ENCODE peak calls at places on chromosomes 11 and 22, in ten cellular contexts. O is AG04450; A is nephron progenitor cell; Q is gastrocnemius medialis; K is PC-9; Y is CD4-positive, alpha-beta T cell; M is neural progenitor cell; E is adrenal gland; X is GM12864; J is retinal pigment epithelial cell. G is an unnamed sample.

GRCh38 chr22:48473202-48473601 is 1354.5 kb downstream of the BRD1 start:
- DNase-seq in X (no peak), K (no peak), Y (no peak), J (no peak), E (no peak), Q (no peak), M (no peak), O (no peak), A (no peak), G (no peak)

GRCh38 chr11:417652-418342 is 3.0 kb upstream of the SIGIRR start:
- DNase-seq in X (no peak), Q (no peak), J (no peak), K (no peak), O (no peak), M (no peak), A (no peak), E (no peak), Y (no peak), G (no peak)

GRCh38 chr11:2464451-2465165 is 19.8 kb downstream of the KCNQ1 start:
- DNase-seq in X (no peak), Y (no peak), E (no peak), O (no peak), K (no peak), Q (no peak), M (no peak), J (no peak), A (no peak), G (no peak)

GRCh38 chr22:43168416-43169309 is 17.3 kb downstream of the TSPO start:
- DNase-seq in E (no peak), O (no peak), M (no peak), K (no peak), Y (no peak), A (no peak), X (no peak), Q (no peak), J (no peak), G (no peak)

GRCh38 chr22:46764779-46765485 is 2.5 kb downstream of the TBC1D22A start:
- DNase-seq in J (no peak), M (no peak), Q (no peak), Y (no peak), O (no peak), X (no peak), K (no peak), E (no peak), A (no peak), G (no peak)

GRCh38 chr22:26597026-26597425 is 7.1 kb upstream of the TPST2 start:
- DNase-seq in J (no peak), K (no peak), Y (no peak), E (no peak), X (no peak), Q (no peak), A (no peak), O (no peak), M (no peak), G (no peak)

GRCh38 chr11:110069158-110069737 is 23.9 kb upstream of the ZC3H12C start:
- DNase-seq in X (no peak), K (peak), E (peak), Y (no peak), A (no peak), Q (peak), O (no peak), M (no peak), J (peak), G (no peak)

GRCh38 chr11:63918576-63919171 is 1.7 kb upstream of the RCOR2 start:
- DNase-seq in K (peak), J (no peak), Y (no peak), A (peak), O (no peak), M (peak), X (no peak), E (no peak), Q (no peak), G (no peak)

GRCh38 chr11:130216221-130216550 is 56.6 kb downstream of the ST14 start:
- DNase-seq in J (no peak), Y (no peak), M (no peak), A (no peak), E (no peak), K (no peak), Q (no peak), O (no peak), X (no peak), G (no peak)

GRCh38 chr11:44684886-44685285 is 41.9 kb upstream of the TSPAN18 start:
- DNase-seq in X (no peak), Q (no peak), O (no peak), J (no peak), M (peak), A (no peak), E (no peak), Y (no peak), K (no peak), G (no peak)

GRCh38 chr22:50621948-50622722 is 5.8 kb downstream of the ARSA start:
- DNase-seq in J (no peak), Y (no peak), M (peak), O (no peak), E (no peak), A (no peak), Q (no peak), X (no peak), K (no peak), G (no peak)

GRCh38 chr11:46348566-46348981 is 1.3 kb downstream of the DGKZ start:
- DNase-seq in A (no peak), E (no peak), J (no peak), Q (no peak), Y (no peak), K (no peak), M (no peak), O (no peak), X (no peak), G (no peak)

GRCh38 chr22:21698430-21699329 is 32.9 kb downstream of the PPIL2 start:
- DNase-seq in X (no peak), Q (peak), O (no peak), K (no peak), M (peak), J (no peak), A (peak), E (peak), Y (no peak), G (no peak)

GRCh38 chr11:83257638-83258229 is 28.4 kb downstream of the CCDC90B start:
- DNase-seq in Y (no peak), Q (no peak), X (no peak), A (no peak), E (peak), M (no peak), K (peak), O (no peak), J (peak), G (no peak)

GRCh38 chr11:64132388-64132771 is 33.5 kb downstream of the MACROD1 start:
- DNase-seq in Q (no peak), X (no peak), A (no peak), E (no peak), O (no peak), K (no peak), M (no peak), Y (no peak), J (no peak), G (peak)

GRCh38 chr11:3674189-3674588 is 3.0 kb upstream of the CHRNA10 start:
- DNase-seq in K (no peak), J (peak), O (peak), A (no peak), E (no peak), Y (no peak), Q (no peak), X (no peak), M (peak), G (no peak)

GRCh38 chr11:10125522-10126133 is 168.4 kb downstream of the SBF2 start:
- DNase-seq in Y (no peak), E (no peak), X (no peak), A (no peak), O (no peak), M (no peak), Q (no peak), K (no peak), J (no peak), G (no peak)

GRCh38 chr22:48054596-48054995 is 1292.1 kb downstream of the TBC1D22A start:
- DNase-seq in M (no peak), Y (no peak), Q (no peak), O (no peak), J (no peak), E (no peak), X (no peak), A (no peak), K (no peak), G (no peak)

GRCh38 chr11:95014184-95014821 is 10.8 kb upstream of the KDM4E start:
- DNase-seq in X (no peak), Y (no peak), A (no peak), M (no peak), O (no peak), J (no peak), E (no peak), Q (no peak), K (no peak), G (no peak)

GRCh38 chr11:875769-876301 is 33.2 kb downstream of the TSPAN4 start:
- DNase-seq in A (no peak), J (no peak), Q (no peak), O (no peak), X (no peak), M (no peak), E (no peak), Y (no peak), K (no peak), G (no peak)

GRCh38 chr22:26362471-26362870 is 66.6 kb upstream of the ASPHD2 start:
- DNase-seq in Y (no peak), M (no peak), K (no peak), X (no peak), Q (no peak), O (no peak), A (no peak), J (no peak), E (no peak), G (no peak)

GRCh38 chr11:74278721-74279148 is 32.7 kb downstream of the P4HA3 start:
- DNase-seq in O (peak), X (no peak), Y (no peak), Q (no peak), A (no peak), J (peak), E (peak), K (peak), M (no peak), G (no peak)

GRCh38 chr22:27487600-27488450 is 313.7 kb downstream of the MN1 start:
- DNase-seq in J (no peak), K (peak), E (no peak), X (no peak), O (no peak), Q (no peak), A (no peak), M (no peak), Y (no peak), G (no peak)

GRCh38 chr22:44670220-44670983 is 31.6 kb upstream of the PRR5 start:
- DNase-seq in Y (no peak), Q (no peak), J (no peak), X (no peak), A (no peak), M (no peak), O (no peak), E (no peak), K (no peak), G (no peak)

GRCh38 chr11:120413480-120413879 is 77.3 kb downstream of the ARHGEF12 start:
- DNase-seq in E (no peak), Q (no peak), M (no peak), O (peak), K (no peak), J (peak), X (no peak), A (no peak), Y (no peak), G (no peak)

GRCh38 chr22:31852691-31853370 is 91.5 kb upstream of the YWHAH start:
- DNase-seq in K (no peak), J (no peak), M (peak), O (no peak), Q (no peak), E (no peak), Y (no peak), A (no peak), X (no peak), G (no peak)

GRCh38 chr11:75245356-75246005 is 4.9 kb downstream of the TPBGL start:
- DNase-seq in A (no peak), O (no peak), J (no peak), K (no peak), M (peak), E (peak), X (no peak), Y (no peak), Q (no peak), G (no peak)

GRCh38 chr11:46918087-46918751 is at the start of gene LRP4:
- DNase-seq in K (peak), J (no peak), E (no peak), X (no peak), Y (no peak), M (peak), Q (no peak), O (no peak), A (peak), G (no peak)

GRCh38 chr11:2194877-2195755 is 23.5 kb upstream of the TH start:
- DNase-seq in Q (no peak), E (peak), Y (peak), O (no peak), A (peak), X (no peak), J (no peak), K (peak), M (peak), G (no peak)

GRCh38 chr11:120917536-120918239 is 106.2 kb upstream of the TBCEL start:
- DNase-seq in X (no peak), E (no peak), K (no peak), A (no peak), J (no peak), Q (no peak), O (no peak), M (no peak), Y (no peak), G (no peak)

GRCh38 chr11:1260620-1261019 is 37.8 kb downstream of the MUC5B start:
- DNase-seq in J (no peak), O (no peak), Y (no peak), X (no peak), Q (no peak), E (no peak), K (no peak), A (no peak), M (no peak), G (no peak)

GRCh38 chr11:66881436-66881835 is 24.6 kb downstream of the LRFN4 start:
- DNase-seq in O (no peak), J (no peak), K (no peak), Q (no peak), A (no peak), E (no peak), Y (no peak), X (no peak), M (no peak), G (no peak)

DNA sequence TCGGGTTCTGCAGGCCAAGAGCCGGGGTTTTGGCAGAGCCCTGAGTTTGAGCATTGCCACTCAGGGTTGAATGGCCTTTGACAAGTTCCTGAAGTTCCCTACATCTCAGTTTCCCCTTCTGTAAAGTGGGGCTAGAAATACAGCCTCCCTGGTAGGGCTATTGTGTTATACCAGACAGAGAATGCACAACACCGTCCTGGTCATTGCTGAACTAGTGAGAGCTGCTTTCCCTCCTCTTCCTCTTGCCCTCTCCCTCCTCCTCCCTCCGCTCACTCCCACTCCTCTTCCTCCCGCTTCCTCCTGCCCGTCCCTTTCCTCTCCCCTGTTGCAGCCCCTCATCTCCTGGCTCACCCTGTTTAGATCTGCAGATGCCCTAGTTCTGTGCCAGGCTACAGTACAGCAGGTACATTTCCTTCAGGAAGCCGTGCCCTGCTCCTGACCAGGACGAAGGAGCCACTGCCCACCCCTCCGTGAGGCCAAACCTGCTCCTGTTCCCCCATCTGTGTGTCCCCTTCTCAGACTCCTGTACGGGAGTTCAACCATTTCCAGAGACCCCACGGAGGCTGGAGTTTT is 91.5 kb upstream of the SHANK2 start:
- DNase-seq in Y (no peak), M (no peak), E (no peak), J (no peak), O (no peak), Q (no peak), X (no peak), A (no peak), K (no peak), G (no peak)
- TF ChIP-seq CTCF in Y (no peak), M (no peak), E (peak), J (no peak), O (no peak), Q (no peak), X (no peak), A (no peak), K (no peak), G (no peak)

DNA sequence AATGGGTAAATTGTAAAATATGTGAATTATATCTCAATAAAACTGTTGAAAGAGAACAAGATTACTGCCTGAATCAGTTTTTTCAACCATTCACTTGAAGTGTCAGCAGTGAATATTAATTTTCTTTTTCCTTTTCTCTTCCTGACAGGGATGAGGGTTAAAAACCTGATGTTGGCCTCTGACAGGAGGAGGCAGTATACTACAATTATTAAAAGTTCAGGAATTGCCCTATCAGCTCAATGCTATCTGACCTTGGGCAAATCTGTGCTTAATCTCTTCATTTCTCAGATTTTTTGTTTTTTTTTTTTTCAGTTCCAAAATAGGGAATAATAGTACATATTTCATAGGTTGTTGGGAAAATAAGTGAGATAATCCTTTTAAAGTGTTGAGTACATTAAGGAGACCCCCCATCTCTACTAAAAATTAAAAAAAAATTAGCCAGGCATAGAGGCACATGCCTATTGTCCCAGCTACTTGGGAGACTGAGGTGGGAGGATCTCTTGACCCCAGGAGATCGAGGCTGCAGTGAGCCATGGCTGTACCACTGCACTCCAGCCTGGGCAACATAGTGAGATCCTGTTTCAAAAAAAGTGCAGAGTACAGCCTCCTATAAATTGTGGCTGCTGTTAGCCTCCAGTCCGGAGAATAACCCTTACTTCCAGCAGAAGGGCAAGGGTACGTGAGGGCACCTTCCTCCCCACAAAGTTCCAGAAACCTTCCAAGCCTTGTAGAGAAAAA is 48.8 kb downstream of the TRIM44 start:
- DNase-seq in Q (no peak), K (no peak), O (no peak), J (no peak), A (no peak), X (no peak), E (no peak), Y (no peak), M (no peak), G (no peak)
- TF ChIP-seq CTCF in Q (no peak), K (peak), O (peak), J (peak), A (no peak), X (no peak), E (peak), Y (no peak), M (peak), G (peak)

GRCh38 chr11:32333335-32333991 is 101.9 kb downstream of the WT1 start:
- DNase-seq in M (peak), O (peak), A (peak), X (no peak), E (peak), J (no peak), K (no peak), Q (peak), Y (no peak), G (no peak)
- TF ChIP-seq CTCF in M (peak), O (peak), A (no peak), X (no peak), E (no peak), J (peak), K (no peak), Q (no peak), Y (peak), G (no peak)

GRCh38 chr11:5531053-5531831 is 14.7 kb upstream of the UBQLNL start:
- DNase-seq in O (no peak), Q (no peak), A (no peak), Y (no peak), E (no peak), J (no peak), M (no peak), X (no peak), K (no peak), G (no peak)
- TF ChIP-seq CTCF in O (no peak), Q (no peak), A (no peak), Y (no peak), E (no peak), J (no peak), M (no peak), X (no peak), K (no peak), G (no peak)

DNA sequence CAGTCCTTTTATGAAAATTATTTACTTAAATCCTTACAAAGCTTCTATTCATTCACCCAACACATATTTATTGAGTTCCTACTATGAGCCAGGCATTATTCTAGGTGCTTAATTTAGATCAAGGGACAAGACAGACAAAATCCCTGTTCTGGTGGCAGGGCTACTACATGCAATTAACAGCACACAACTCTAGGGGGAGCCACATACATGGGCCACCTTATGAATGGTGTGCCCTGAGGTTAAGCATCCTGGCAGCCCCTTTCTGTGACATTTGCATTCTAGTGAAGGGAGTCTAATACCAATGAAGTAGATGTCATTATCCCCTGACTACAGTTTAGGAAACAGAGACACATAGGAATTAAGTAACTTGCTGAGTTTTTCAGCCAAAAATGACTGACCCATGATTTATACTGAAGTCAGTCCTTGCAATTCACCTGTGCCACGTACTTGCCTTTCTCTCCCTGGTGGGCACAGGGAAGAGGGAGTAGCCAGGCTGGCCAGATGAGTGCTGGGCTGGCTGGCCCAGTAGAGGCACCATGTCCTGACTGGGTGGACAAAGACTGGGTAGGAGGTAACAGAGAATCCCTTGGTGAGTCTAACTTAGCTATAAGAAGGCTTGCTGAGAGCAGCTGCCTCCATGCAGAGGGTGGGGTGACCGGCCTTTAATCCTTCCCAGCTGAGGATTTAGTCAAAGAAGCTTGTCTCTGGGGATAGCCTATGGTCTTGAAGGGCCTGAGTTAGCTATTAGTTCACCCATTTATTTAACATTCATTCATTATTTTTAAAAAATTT is 52.0 kb upstream of the ELF5 start:
- DNase-seq in J (no peak), Q (no peak), X (no peak), A (no peak), K (no peak), E (no peak), O (no peak), M (peak), Y (no peak), G (peak)
- TF ChIP-seq CTCF in J (peak), Q (no peak), X (peak), A (peak), K (peak), E (no peak), O (peak), M (peak), Y (no peak), G (peak)

GRCh38 chr11:11155962-11156815 is 196.9 kb downstream of the CSNK2A3 start:
- DNase-seq in M (peak), A (peak), J (no peak), Y (peak), E (no peak), K (no peak), X (no peak), Q (no peak), O (no peak), G (peak)
- TF ChIP-seq CTCF in M (peak), A (peak), J (peak), Y (peak), E (no peak), K (peak), X (peak), Q (no peak), O (peak), G (peak)